ENCODE peak calls at places on chromosomes 11 and 22, in eight cellular contexts. One of them, this sample, is unnamed.

GRCh38 chr11:36312593-36312990 is 16.5 kb downstream of the PRR5L start:
- DNase-seq in AG04450: peak; percentile 69
- DNase-seq in heart right ventricle: no peak
- DNase-seq in H1: no peak
- DNase-seq in CD4-positive, alpha-beta T cell: no peak
- DNase-seq in transverse colon: no peak
- DNase-seq in left ventricle myocardium inferior: no peak
- DNase-seq in body of pancreas: no peak
- DNase-seq in this sample: no peak

GRCh38 chr11:108142304-108142703 is 20.9 kb downstream of the ACAT1 start:
- DNase-seq in AG04450: no peak
- DNase-seq in heart right ventricle: no peak
- DNase-seq in H1: no peak
- DNase-seq in CD4-positive, alpha-beta T cell: no peak
- DNase-seq in transverse colon: no peak
- DNase-seq in left ventricle myocardium inferior: no peak
- DNase-seq in body of pancreas: peak; percentile 77
- DNase-seq in this sample: no peak

GRCh38 chr22:37930270-37930951 is 23.0 kb downstream of the C22orf23 start:
- DNase-seq in AG04450: no peak
- DNase-seq in heart right ventricle: no peak
- DNase-seq in H1: no peak
- DNase-seq in CD4-positive, alpha-beta T cell: no peak
- DNase-seq in transverse colon: no peak
- DNase-seq in left ventricle myocardium inferior: no peak
- DNase-seq in body of pancreas: peak; percentile 58
- DNase-seq in this sample: no peak

GRCh38 chr11:9060700-9061111 is 30.7 kb downstream of the SCUBE2 start:
- DNase-seq in AG04450: no peak
- DNase-seq in heart right ventricle: no peak
- DNase-seq in H1: no peak
- DNase-seq in CD4-positive, alpha-beta T cell: no peak
- DNase-seq in transverse colon: no peak
- DNase-seq in left ventricle myocardium inferior: no peak
- DNase-seq in body of pancreas: no peak
- DNase-seq in this sample: no peak

GRCh38 chr22:49869855-49870712 is 16.4 kb downstream of the ZBED4 start:
- DNase-seq in AG04450: no peak
- DNase-seq in heart right ventricle: no peak
- DNase-seq in H1: no peak
- DNase-seq in CD4-positive, alpha-beta T cell: no peak
- DNase-seq in transverse colon: no peak
- DNase-seq in left ventricle myocardium inferior: no peak
- DNase-seq in body of pancreas: no peak
- DNase-seq in this sample: no peak

GRCh38 chr11:83069441-83070043 is 2.2 kb downstream of the RAB30 start:
- DNase-seq in AG04450: no peak
- DNase-seq in heart right ventricle: no peak
- DNase-seq in H1: no peak
- DNase-seq in CD4-positive, alpha-beta T cell: no peak
- DNase-seq in transverse colon: no peak
- DNase-seq in left ventricle myocardium inferior: no peak
- DNase-seq in body of pancreas: no peak
- DNase-seq in this sample: peak; percentile 56

GRCh38 chr11:120869516-120870011 is 154.3 kb upstream of the TBCEL start:
- DNase-seq in AG04450: no peak
- DNase-seq in heart right ventricle: no peak
- DNase-seq in H1: no peak
- DNase-seq in CD4-positive, alpha-beta T cell: no peak
- DNase-seq in transverse colon: no peak
- DNase-seq in left ventricle myocardium inferior: no peak
- DNase-seq in body of pancreas: no peak
- DNase-seq in this sample: no peak

GRCh38 chr11:66850588-66851250 is 6.1 kb upstream of the LRFN4 start:
- DNase-seq in AG04450: no peak
- DNase-seq in heart right ventricle: no peak
- DNase-seq in H1: no peak
- DNase-seq in CD4-positive, alpha-beta T cell: no peak
- DNase-seq in transverse colon: no peak
- DNase-seq in left ventricle myocardium inferior: no peak
- DNase-seq in body of pancreas: no peak
- DNase-seq in this sample: no peak

GRCh38 chr22:35900483-35901168 is 128.0 kb downstream of the RBFOX2 start:
- DNase-seq in AG04450: no peak
- DNase-seq in heart right ventricle: no peak
- DNase-seq in H1: no peak
- DNase-seq in CD4-positive, alpha-beta T cell: no peak
- DNase-seq in transverse colon: no peak
- DNase-seq in left ventricle myocardium inferior: no peak
- DNase-seq in body of pancreas: no peak
- DNase-seq in this sample: no peak

GRCh38 chr22:49310354-49310753 is 517.3 kb downstream of the BRD1 start:
- DNase-seq in AG04450: no peak
- DNase-seq in heart right ventricle: no peak
- DNase-seq in H1: no peak
- DNase-seq in CD4-positive, alpha-beta T cell: no peak
- DNase-seq in transverse colon: no peak
- DNase-seq in left ventricle myocardium inferior: no peak
- DNase-seq in body of pancreas: no peak
- DNase-seq in this sample: peak; percentile 10

GRCh38 chr11:134893810-134894685 is 482.0 kb upstream of the B3GAT1 start:
- DNase-seq in AG04450: no peak
- DNase-seq in heart right ventricle: no peak
- DNase-seq in H1: no peak
- DNase-seq in CD4-positive, alpha-beta T cell: no peak
- DNase-seq in transverse colon: no peak
- DNase-seq in left ventricle myocardium inferior: no peak
- DNase-seq in body of pancreas: no peak
- DNase-seq in this sample: no peak

GRCh38 chr11:76347391-76347790 is 33.5 kb downstream of the THAP12 start:
- DNase-seq in AG04450: no peak
- DNase-seq in heart right ventricle: no peak
- DNase-seq in H1: no peak
- DNase-seq in CD4-positive, alpha-beta T cell: no peak
- DNase-seq in transverse colon: no peak
- DNase-seq in left ventricle myocardium inferior: no peak
- DNase-seq in body of pancreas: peak; percentile 73
- DNase-seq in this sample: no peak

GRCh38 chr11:69931060-69931910 is 112.1 kb upstream of the FGF3 start:
- DNase-seq in AG04450: no peak
- DNase-seq in heart right ventricle: peak; percentile 4
- DNase-seq in H1: no peak
- DNase-seq in CD4-positive, alpha-beta T cell: no peak
- DNase-seq in transverse colon: no peak
- DNase-seq in left ventricle myocardium inferior: no peak
- DNase-seq in body of pancreas: no peak
- DNase-seq in this sample: no peak

GRCh38 chr11:64359712-64360402 is 895 bp downstream of the RPS6KA4 start:
- DNase-seq in AG04450: no peak
- DNase-seq in heart right ventricle: no peak
- DNase-seq in H1: no peak
- DNase-seq in CD4-positive, alpha-beta T cell: peak; percentile 27
- DNase-seq in transverse colon: peak; percentile 22
- DNase-seq in left ventricle myocardium inferior: no peak
- DNase-seq in body of pancreas: peak; percentile 23
- DNase-seq in this sample: peak; percentile 52

GRCh38 chr11:65503606-65503922 is 4.7 kb downstream of the MALAT1 start:
- DNase-seq in AG04450: no peak
- DNase-seq in heart right ventricle: no peak
- DNase-seq in H1: no peak
- DNase-seq in CD4-positive, alpha-beta T cell: no peak
- DNase-seq in transverse colon: no peak
- DNase-seq in left ventricle myocardium inferior: no peak
- DNase-seq in body of pancreas: no peak
- DNase-seq in this sample: no peak

GRCh38 chr11:117799634-117800033 is 2.6 kb upstream of the DSCAML1 start:
- DNase-seq in AG04450: no peak
- DNase-seq in heart right ventricle: no peak
- DNase-seq in H1: no peak
- DNase-seq in CD4-positive, alpha-beta T cell: no peak
- DNase-seq in transverse colon: peak; percentile 23
- DNase-seq in left ventricle myocardium inferior: no peak
- DNase-seq in body of pancreas: no peak
- DNase-seq in this sample: no peak

DNA sequence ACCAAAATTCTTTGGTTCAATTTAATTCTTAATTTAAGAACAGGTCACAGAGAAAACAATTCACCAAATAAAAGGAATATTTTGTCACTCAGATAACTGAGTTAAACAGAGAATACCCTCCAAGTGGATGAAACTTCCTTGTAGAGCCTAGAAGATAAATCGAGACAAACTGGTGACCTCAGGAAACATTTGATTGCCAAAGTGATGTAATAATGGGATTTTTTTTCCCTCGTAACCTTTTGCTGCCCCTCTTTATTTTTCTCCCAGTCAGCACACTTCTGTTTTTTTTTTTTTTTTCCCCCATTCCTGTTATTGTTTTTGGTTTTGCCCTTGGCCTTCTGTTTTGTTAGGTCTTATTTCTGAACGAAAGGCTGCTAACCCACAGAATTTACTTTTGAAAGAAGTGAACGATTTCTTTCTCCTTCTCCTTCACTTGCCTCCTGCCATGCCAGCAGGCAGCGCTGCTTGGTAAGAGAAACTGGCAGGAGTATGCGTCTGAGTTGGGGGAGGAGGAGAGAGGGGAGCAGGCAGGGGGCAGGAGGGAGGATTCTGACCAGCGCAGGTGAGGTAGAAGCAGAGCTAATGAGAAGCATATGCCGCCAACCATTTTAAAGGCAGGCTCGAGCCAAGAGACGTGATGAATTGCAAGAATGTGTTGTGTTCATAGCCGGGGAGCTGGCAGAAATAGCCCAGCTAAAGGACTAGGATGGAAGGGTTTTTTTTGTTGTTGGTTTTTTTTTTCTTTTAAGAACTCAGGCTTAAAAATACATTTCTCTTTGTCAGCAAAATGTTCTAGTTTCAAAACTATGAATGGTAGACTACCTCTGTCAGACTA is 121.9 kb upstream of the MTMR2 start:
- DNase-seq in AG04450: no peak
- DNase-seq in heart right ventricle: peak; percentile 23
- DNase-seq in H1: peak; percentile 73
- DNase-seq in CD4-positive, alpha-beta T cell: no peak
- DNase-seq in transverse colon: no peak
- DNase-seq in left ventricle myocardium inferior: peak; percentile 21
- DNase-seq in body of pancreas: peak; percentile 50
- DNase-seq in this sample: no peak
- TF ChIP-seq CTCF in AG04450: peak; percentile 35
- TF ChIP-seq CTCF in heart right ventricle: no peak
- TF ChIP-seq CTCF in H1: peak; percentile 69
- TF ChIP-seq CTCF in CD4-positive, alpha-beta T cell: no peak
- TF ChIP-seq CTCF in transverse colon: no peak
- TF ChIP-seq CTCF in left ventricle myocardium inferior: no peak
- TF ChIP-seq CTCF in body of pancreas: peak; percentile 49
- TF ChIP-seq CTCF in this sample: no peak

GRCh38 chr11:68810164-68810563 is 31.6 kb downstream of the CPT1A start:
- DNase-seq in AG04450: no peak
- DNase-seq in heart right ventricle: peak; percentile 76
- DNase-seq in H1: no peak
- DNase-seq in CD4-positive, alpha-beta T cell: no peak
- DNase-seq in transverse colon: peak; percentile 65
- DNase-seq in left ventricle myocardium inferior: peak; percentile 81
- DNase-seq in body of pancreas: peak; percentile 91
- DNase-seq in this sample: no peak
- H3K27ac ChIP-seq in AG04450: no peak overlapping the region
- H3K27ac ChIP-seq in heart right ventricle: peak overlapping the region; percentile 56
- H3K27ac ChIP-seq in H1: no peak overlapping the region
- H3K27ac ChIP-seq in CD4-positive, alpha-beta T cell: no peak overlapping the region
- H3K27ac ChIP-seq in transverse colon: peak overlapping the region; percentile 31
- H3K27ac ChIP-seq in left ventricle myocardium inferior: peak overlapping the region; percentile 82
- H3K27ac ChIP-seq in body of pancreas: no peak overlapping the region
- H3K27ac ChIP-seq in this sample: no peak overlapping the region

DNA sequence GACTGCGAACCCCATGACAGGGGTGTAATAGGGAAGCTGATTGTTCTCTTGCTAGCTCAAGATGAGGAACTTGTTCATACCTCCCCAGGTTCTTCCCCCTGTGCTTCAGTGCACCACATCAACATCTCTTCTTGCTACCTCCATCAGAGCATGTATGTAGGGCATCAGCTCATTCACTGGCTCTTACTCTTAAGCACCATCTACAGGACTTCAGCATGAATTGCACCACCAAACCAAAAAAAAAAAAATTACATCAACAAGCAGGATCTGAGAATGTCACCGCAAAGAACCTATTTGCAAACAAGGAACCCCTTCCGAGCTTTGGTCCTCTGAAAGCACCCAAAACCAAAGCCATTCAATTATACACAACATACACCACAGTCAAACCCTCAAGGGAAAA is 2226.5 kb upstream of the RAG2 start:
- DNase-seq in AG04450: no peak
- DNase-seq in heart right ventricle: no peak
- DNase-seq in H1: no peak
- DNase-seq in CD4-positive, alpha-beta T cell: no peak
- DNase-seq in transverse colon: no peak
- DNase-seq in left ventricle myocardium inferior: no peak
- DNase-seq in body of pancreas: no peak
- DNase-seq in this sample: no peak
- H3K9me3 ChIP-seq in AG04450: no peaks in the 10 kb centered on the region
- H3K9me3 ChIP-seq in heart right ventricle: peaks cover 42% of the 10 kb centered on the region
- H3K9me3 ChIP-seq in H1: no peaks in the 10 kb centered on the region
- H3K9me3 ChIP-seq in CD4-positive, alpha-beta T cell: peaks cover 10% of the 10 kb centered on the region
- H3K9me3 ChIP-seq in transverse colon: no peaks in the 10 kb centered on the region
- H3K9me3 ChIP-seq in left ventricle myocardium inferior: peaks cover 59% of the 10 kb centered on the region
- H3K9me3 ChIP-seq in body of pancreas: no peaks in the 10 kb centered on the region
- H3K9me3 ChIP-seq in this sample: no peaks in the 10 kb centered on the region

GRCh38 chr11:10855295-10855694 is 2.6 kb downstream of the ZBED5 start:
- DNase-seq in AG04450: no peak
- DNase-seq in heart right ventricle: no peak
- DNase-seq in H1: no peak
- DNase-seq in CD4-positive, alpha-beta T cell: no peak
- DNase-seq in transverse colon: no peak
- DNase-seq in left ventricle myocardium inferior: no peak
- DNase-seq in body of pancreas: no peak
- DNase-seq in this sample: no peak

GRCh38 chr11:10861047-10861446 is 3.2 kb upstream of the ZBED5 start:
- DNase-seq in AG04450: no peak
- DNase-seq in heart right ventricle: no peak
- DNase-seq in H1: no peak
- DNase-seq in CD4-positive, alpha-beta T cell: no peak
- DNase-seq in transverse colon: no peak
- DNase-seq in left ventricle myocardium inferior: no peak
- DNase-seq in body of pancreas: no peak
- DNase-seq in this sample: no peak

GRCh38 chr11:10856689-10857603 is 907 bp downstream of the ZBED5 start:
- DNase-seq in AG04450: no peak
- DNase-seq in heart right ventricle: no peak
- DNase-seq in H1: no peak
- DNase-seq in CD4-positive, alpha-beta T cell: no peak
- DNase-seq in transverse colon: peak; percentile 70
- DNase-seq in left ventricle myocardium inferior: peak; percentile 30
- DNase-seq in body of pancreas: peak; percentile 50
- DNase-seq in this sample: no peak

GRCh38 chr11:10858505-10859360 is 880 bp upstream of the ZBED5 start:
- DNase-seq in AG04450: no peak
- DNase-seq in heart right ventricle: peak; percentile 74
- DNase-seq in H1: no peak
- DNase-seq in CD4-positive, alpha-beta T cell: peak; percentile 46
- DNase-seq in transverse colon: peak; percentile 70
- DNase-seq in left ventricle myocardium inferior: peak; percentile 75
- DNase-seq in body of pancreas: peak; percentile 73
- DNase-seq in this sample: peak; percentile 82

GRCh38 chr11:10857604-10858504 is at the start of gene ZBED5:
- DNase-seq in AG04450: peak; percentile 91
- DNase-seq in heart right ventricle: peak; percentile 97
- DNase-seq in H1: peak; percentile 94
- DNase-seq in CD4-positive, alpha-beta T cell: peak; percentile 93
- DNase-seq in transverse colon: peak; percentile 98
- DNase-seq in left ventricle myocardium inferior: peak; percentile 97
- DNase-seq in body of pancreas: peak; percentile 98
- DNase-seq in this sample: peak; percentile 98
- TF ChIP-seq CTCF in AG04450: peak; percentile 25
- TF ChIP-seq CTCF in heart right ventricle: no peak
- TF ChIP-seq CTCF in H1: no peak
- TF ChIP-seq CTCF in CD4-positive, alpha-beta T cell: no peak
- TF ChIP-seq CTCF in transverse colon: peak; percentile 22
- TF ChIP-seq CTCF in left ventricle myocardium inferior: no peak
- TF ChIP-seq CTCF in body of pancreas: peak; percentile 5
- TF ChIP-seq CTCF in this sample: no peak

This sample was measured in Peyer's patch.